ENCODE peak calls at places on chromosomes 5 and 9, in five cellular contexts. C is K562, E is A549, G is SK-N-SH, A is GM12878. O is an unnamed sample.

GRCh38 chr5:148855249-148856008 is 29.0 kb downstream of the ADRB2 start:
- DNase-seq in C (no peak), E (no peak), A (no peak), G (no peak), O (no peak)

GRCh38 chr5:157836121-157836753 is 22.7 kb downstream of the CLINT1 start:
- DNase-seq in E (no peak), A (no peak), G (no peak), C (no peak), O (no peak)

GRCh38 chr5:155148694-155149093 is 135.1 kb downstream of the KIF4B start:
- DNase-seq in G (no peak), C (no peak), E (no peak), A (no peak), O (no peak)

GRCh38 chr9:14372437-14373318 is 58.7 kb upstream of the NFIB start:
- DNase-seq in C (peak), A (no peak), G (peak), E (peak), O (peak)

GRCh38 chr5:120954255-120954654 is 490.2 kb downstream of the PRR16 start:
- DNase-seq in G (no peak), C (no peak), E (no peak), A (no peak), O (no peak)

GRCh38 chr5:30849801-30850370 is 343.6 kb upstream of the CDH6 start:
- DNase-seq in E (peak), A (no peak), G (no peak), C (no peak), O (peak)

GRCh38 chr5:140794594-140795258 is at the start of gene PCDHA2:
- DNase-seq in G (no peak), A (no peak), E (peak), C (no peak), O (no peak)

GRCh38 chr9:129383005-129383414 is 204.9 kb upstream of the IER5L start:
- DNase-seq in A (no peak), C (no peak), E (no peak), G (peak), O (no peak)

GRCh38 chr5:140388052-140388451 is 13.6 kb upstream of the ANKHD1 start:
- DNase-seq in A (no peak), G (no peak), E (no peak), C (no peak), O (no peak)

GRCh38 chr9:137764171-137764671 is 113.4 kb upstream of the CACNA1B start:
- DNase-seq in A (no peak), C (no peak), G (no peak), E (no peak), O (no peak)

GRCh38 chr9:136722969-136723356 is 10.6 kb downstream of the DIPK1B start:
- DNase-seq in A (no peak), E (peak), C (no peak), G (peak), O (no peak)

GRCh38 chr5:159343295-159344094 is 13.2 kb upstream of the IL12B start:
- DNase-seq in G (no peak), E (peak), A (no peak), C (no peak), O (no peak)

GRCh38 chr9:22107202-22107601 is 98.1 kb upstream of the CDKN2B start:
- DNase-seq in G (no peak), E (no peak), C (no peak), A (no peak), O (no peak)

GRCh38 chr9:89969156-89969566 is 364.3 kb downstream of the GADD45G start:
- DNase-seq in G (no peak), E (no peak), C (no peak), A (no peak), O (peak)

GRCh38 chr5:56512314-56512996 is 279.3 kb upstream of the ANKRD55 start:
- DNase-seq in E (no peak), A (no peak), G (no peak), C (no peak), O (no peak)

GRCh38 chr9:70493046-70493445 is 78.6 kb upstream of the KLF9 start:
- DNase-seq in E (no peak), A (no peak), C (no peak), G (no peak), O (no peak)

GRCh38 chr9:87270241-87271234 is 227.1 kb upstream of the DAPK1 start:
- DNase-seq in G (peak), C (no peak), A (no peak), E (no peak), O (no peak)

GRCh38 chr9:87269777-87270176 is 227.9 kb upstream of the DAPK1 start:
- DNase-seq in G (no peak), C (no peak), E (no peak), A (no peak), O (no peak)

GRCh38 chr9:87267701-87268100 is 230.0 kb upstream of the DAPK1 start:
- DNase-seq in A (no peak), E (no peak), C (no peak), G (no peak), O (no peak)

GRCh38 chr9:87267251-87267679 is 230.4 kb upstream of the DAPK1 start:
- DNase-seq in A (no peak), E (no peak), G (no peak), C (no peak), O (no peak)

DNA sequence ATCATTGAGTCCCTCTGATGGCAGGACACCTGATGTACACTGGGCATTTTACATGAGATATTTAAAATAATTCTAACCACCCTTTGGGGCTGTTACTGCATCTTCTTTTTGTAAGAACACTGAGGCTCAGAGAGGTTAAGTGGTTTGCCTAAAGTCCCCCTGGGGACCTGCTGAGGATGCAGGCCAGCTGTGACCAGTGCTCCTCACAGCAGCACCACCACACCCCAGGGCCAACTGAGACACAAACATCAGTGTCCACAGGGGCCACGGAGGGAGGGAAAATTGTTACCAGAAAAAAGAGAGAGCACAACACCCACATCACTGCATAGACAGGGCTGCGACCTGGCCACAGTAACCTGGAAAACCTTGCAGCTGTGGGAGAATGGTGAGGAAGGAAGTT is 228.4 kb upstream of the DAPK1 start:
- DNase-seq in C (no peak), G (no peak), E (no peak), A (no peak), O (no peak)
- TF ChIP-seq CHD2 in C (no peak), G (no peak), E (no peak), A (no peak), O (no peak)

DNA sequence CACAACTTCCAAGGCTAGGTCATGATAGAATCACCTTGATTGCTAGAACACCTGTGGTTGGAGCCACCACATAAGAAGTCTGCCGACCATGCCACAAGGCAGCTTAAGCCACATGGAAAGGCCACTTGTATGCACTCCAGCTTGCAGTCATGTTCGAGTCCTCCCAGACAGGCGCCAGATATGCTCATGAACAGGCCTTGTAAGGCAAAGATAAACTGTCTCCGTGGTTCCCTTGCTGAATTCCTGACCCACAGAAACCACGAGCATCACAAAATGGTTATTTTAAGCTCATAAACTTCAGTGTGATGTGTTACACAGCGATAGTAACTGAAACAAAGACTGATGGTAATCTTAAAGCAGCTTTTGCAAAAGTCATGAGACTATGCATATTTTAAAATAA is 188.4 kb upstream of the DAPK1 start:
- DNase-seq in G (no peak), A (no peak), E (no peak), C (no peak), O (no peak)
- TF ChIP-seq REST in G (no peak), A (no peak), E (no peak), C (no peak), O (no peak)

GRCh38 chr5:1564824-1565736 is 41.3 kb upstream of the LPCAT1 start:
- DNase-seq in A (no peak), E (no peak), C (peak), G (no peak), O (peak)

GRCh38 chr5:1570975-1571374 is 47.2 kb upstream of the LPCAT1 start:
- DNase-seq in E (no peak), A (no peak), G (no peak), C (no peak), O (peak)

GRCh38 chr5:1564182-1564748 is 40.5 kb upstream of the LPCAT1 start:
- DNase-seq in G (no peak), A (no peak), E (no peak), C (peak), O (peak)

GRCh38 chr5:1565737-1566734 is 42.3 kb upstream of the LPCAT1 start:
- DNase-seq in C (no peak), G (peak), A (no peak), E (no peak), O (no peak)

DNA sequence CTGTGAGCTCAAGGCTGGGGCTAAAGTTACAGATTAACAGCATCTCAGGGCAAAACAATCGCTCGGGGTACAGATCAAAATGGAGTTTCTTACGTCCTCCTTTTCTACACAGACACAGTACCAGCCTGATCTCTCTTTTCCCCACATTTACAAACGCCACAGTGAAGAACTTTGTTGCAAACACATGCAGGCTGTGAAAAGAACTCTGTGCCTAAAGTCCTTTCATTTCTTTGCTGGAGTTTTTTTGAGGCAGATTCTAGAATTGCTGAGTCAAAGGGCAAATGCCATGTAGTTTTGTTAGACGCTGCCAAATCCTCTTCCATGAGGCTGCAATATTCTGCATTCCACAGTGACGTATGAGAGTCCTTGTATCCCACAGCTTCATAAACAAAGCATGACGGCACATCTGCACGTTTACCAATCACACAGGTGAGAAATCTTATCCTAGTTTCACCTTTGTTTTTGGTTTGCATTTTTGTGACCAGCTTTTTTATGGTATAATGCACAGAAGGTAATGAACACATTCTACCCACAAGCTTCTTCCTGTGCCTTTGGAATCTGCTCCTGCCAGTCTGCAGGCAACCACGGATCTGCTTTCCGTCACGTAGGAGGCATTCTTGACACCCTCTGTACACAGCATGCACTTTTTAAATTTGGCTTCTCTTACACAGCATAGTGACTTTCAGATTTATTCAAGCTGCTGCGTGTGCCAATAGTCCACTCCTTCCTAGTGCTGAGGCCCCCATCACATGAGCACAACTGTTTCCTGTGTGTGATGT is 44.6 kb upstream of the LPCAT1 start:
- DNase-seq in E (peak), G (no peak), A (no peak), C (no peak), O (peak)
- TF ChIP-seq CHD2 in E (no peak), G (no peak), A (no peak), C (no peak), O (no peak)

GRCh38 chr9:81573415-81574321 is 115.7 kb downstream of the TLE1 start:
- DNase-seq in G (no peak), E (no peak), C (no peak), A (no peak), O (no peak)

GRCh38 chr9:81570083-81570482 is 119.3 kb downstream of the TLE1 start:
- DNase-seq in G (no peak), A (no peak), C (no peak), E (no peak), O (no peak)

GRCh38 chr9:81578606-81579005 is 110.7 kb downstream of the TLE1 start:
- DNase-seq in G (no peak), C (no peak), A (no peak), E (no peak), O (no peak)

GRCh38 chr9:81575976-81576375 is 113.4 kb downstream of the TLE1 start:
- DNase-seq in E (no peak), A (no peak), C (no peak), G (no peak), O (no peak)

GRCh38 chr9:81574399-81574798 is 114.9 kb downstream of the TLE1 start:
- DNase-seq in E (no peak), G (no peak), A (no peak), C (no peak), O (peak)
- TF ChIP-seq REST in E (no peak), G (no peak), A (no peak), C (no peak), O (no peak)

GRCh38 chr5:135879591-135879990 is 16.1 kb downstream of the IL9 start:
- DNase-seq in G (no peak), E (no peak), C (no peak), A (no peak), O (no peak)
- TF ChIP-seq CHD2 in G (no peak), E (no peak), C (no peak), A (no peak), O (no peak)

GRCh38 chr9:3662671-3663070 is 136.9 kb upstream of the RFX3 start:
- DNase-seq in G (no peak), E (no peak), C (no peak), A (no peak), O (no peak)
- TF ChIP-seq REST in G (no peak), E (no peak), C (no peak), A (no peak), O (no peak)

O was measured in HepG2.